ENCODE peak calls at places on chromosomes 3 and 15, in eight cellular contexts. J is colonic mucosa; W is stimulated activated CD8-positive, alpha-beta memory T cell treated with anti-CD3 and anti-CD28 coated beads, Interleukin-2, amount 100 ng/mL, for 48 hours; A is NCI-H1417; L is NCI-H2227 treated with DMSO at 0.1 percent for 48 hours; K is posterior vena cava; F is left lobe of liver; I is LHCN-M2. U is an unnamed sample.

GRCh38 chr3:42747581-42747980 is 25.5 kb downstream of the CCDC13 start:
- DNase-seq in L (no peak), F (peak), W (no peak), K (no peak), I (no peak), A (no peak), J (no peak), U (no peak)

GRCh38 chr3:101851072-101851471 is 1.8 kb downstream of the NFKBIZ start:
- DNase-seq in K (no peak), W (no peak), F (no peak), J (no peak), I (no peak), L (no peak), A (no peak), U (no peak)

GRCh38 chr3:121722346-121722745 is 27.2 kb downstream of the GOLGB1 start:
- DNase-seq in W (no peak), K (no peak), I (no peak), L (no peak), J (no peak), A (no peak), F (no peak), U (no peak)

GRCh38 chr3:51340989-51341636 is 44.0 kb upstream of the MANF start:
- DNase-seq in F (no peak), K (no peak), J (no peak), L (no peak), W (no peak), A (no peak), I (peak), U (peak)

GRCh38 chr15:49215768-49216739 is 46.0 kb downstream of the GALK2 start:
- DNase-seq in A (no peak), I (peak), K (no peak), J (no peak), F (no peak), W (no peak), L (no peak), U (peak)

GRCh38 chr3:73432021-73432722 is 192.6 kb downstream of the PDZRN3 start:
- DNase-seq in I (peak), W (no peak), L (peak), F (no peak), J (no peak), A (peak), K (no peak), U (peak)

GRCh38 chr3:177906573-177907229 is 629.5 kb upstream of the KCNMB2 start:
- DNase-seq in W (no peak), K (no peak), L (no peak), J (no peak), A (no peak), F (no peak), I (peak), U (no peak)

GRCh38 chr3:151561878-151562277 is 101.0 kb upstream of the IGSF10 start:
- DNase-seq in K (no peak), W (no peak), F (no peak), A (no peak), I (no peak), J (no peak), L (no peak), U (no peak)

GRCh38 chr15:92930061-92930460 is 29.9 kb downstream of the CHD2 start:
- DNase-seq in W (no peak), K (no peak), A (no peak), J (no peak), F (no peak), L (peak), I (no peak), U (no peak)

GRCh38 chr3:10363935-10364334 is 43.0 kb upstream of the SEC13 start:
- DNase-seq in W (no peak), A (no peak), F (no peak), K (no peak), J (no peak), I (no peak), L (no peak), U (no peak)

GRCh38 chr3:77296527-77296926 is 256.6 kb downstream of the ROBO2 start:
- DNase-seq in J (no peak), I (peak), W (no peak), F (no peak), L (no peak), K (no peak), A (no peak), U (no peak)

GRCh38 chr15:28942046-28942445 is 56.3 kb downstream of the APBA2 start:
- DNase-seq in J (no peak), A (no peak), K (peak), I (no peak), W (no peak), F (no peak), L (no peak), U (no peak)

GRCh38 chr3:129556890-129557736 is 14.1 kb downstream of the H1-8 start:
- DNase-seq in F (no peak), L (no peak), I (no peak), A (no peak), W (no peak), K (peak), J (no peak), U (no peak)

GRCh38 chr3:155185623-155186022 is 105.5 kb downstream of the MME start:
- DNase-seq in W (no peak), F (no peak), I (peak), J (no peak), A (no peak), K (no peak), L (no peak), U (no peak)

GRCh38 chr3:62569609-62570008 is 196.3 kb upstream of the FEZF2 start:
- DNase-seq in J (no peak), A (no peak), I (no peak), K (no peak), F (no peak), L (no peak), W (no peak), U (no peak)

GRCh38 chr3:33417051-33417673 is 23.0 kb downstream of the UBP1 start:
- DNase-seq in I (peak), F (no peak), A (no peak), K (no peak), W (no peak), J (no peak), L (no peak), U (no peak)

GRCh38 chr15:89542369-89542768 is 32.9 kb upstream of the TICRR start:
- DNase-seq in K (no peak), W (no peak), A (no peak), J (no peak), F (no peak), L (no peak), I (no peak), U (no peak)

GRCh38 chr3:71146673-71147072 is 436.9 kb downstream of the FOXP1 start:
- DNase-seq in L (no peak), K (no peak), A (no peak), F (no peak), W (no peak), I (no peak), J (no peak), U (no peak)

GRCh38 chr3:66827726-66828125 is 170.4 kb upstream of the KBTBD8 start:
- DNase-seq in F (no peak), I (no peak), W (no peak), J (no peak), A (no peak), K (no peak), L (no peak), U (no peak)

GRCh38 chr3:116443096-116443793 is 2.0 kb downstream of the LSAMP start:
- DNase-seq in L (no peak), J (no peak), I (no peak), W (no peak), K (no peak), A (no peak), F (no peak), U (no peak)

GRCh38 chr3:115790759-115791158 is 167.4 kb downstream of the GAP43 start:
- DNase-seq in L (no peak), K (no peak), J (no peak), F (no peak), I (peak), W (peak), A (no peak), U (peak)

GRCh38 chr3:157335677-157336076 is 101.0 kb upstream of the PTX3 start:
- DNase-seq in W (no peak), F (no peak), I (peak), J (no peak), A (peak), L (no peak), K (no peak), U (peak)

GRCh38 chr15:83694538-83694937 is 40.6 kb downstream of the ADAMTSL3 start:
- DNase-seq in I (no peak), L (no peak), W (no peak), A (no peak), F (no peak), K (no peak), J (no peak), U (no peak)

GRCh38 chr3:136958931-136959330 is 1.1 kb downstream of the IL20RB start:
- DNase-seq in K (no peak), W (no peak), I (peak), L (no peak), A (no peak), J (no peak), F (no peak), U (no peak)

GRCh38 chr15:61138151-61138550 is 91.0 kb downstream of the RORA start:
- DNase-seq in I (no peak), W (no peak), J (no peak), F (no peak), A (no peak), L (no peak), K (no peak), U (no peak)

GRCh38 chr3:29644261-29644660 is 363.4 kb downstream of the RBMS3 start:
- DNase-seq in I (peak), W (no peak), L (no peak), F (no peak), A (no peak), K (no peak), J (no peak), U (no peak)

GRCh38 chr3:123695731-123696640 is 111.1 kb upstream of the HACD2 start:
- DNase-seq in F (no peak), I (no peak), W (no peak), A (no peak), K (no peak), J (no peak), L (no peak), U (no peak)

GRCh38 chr3:44492496-44492895 is 15.0 kb upstream of the ZNF445 start:
- DNase-seq in I (no peak), J (no peak), K (no peak), W (no peak), F (no peak), L (no peak), A (no peak), U (no peak)

GRCh38 chr15:38685686-38686339 is 121.2 kb upstream of the RASGRP1 start:
- DNase-seq in W (no peak), A (no peak), F (no peak), L (no peak), J (no peak), I (no peak), K (no peak), U (no peak)

GRCh38 chr15:76904461-76905012 is 603 bp downstream of the SCAPER start:
- DNase-seq in A (peak), L (peak), F (peak), I (peak), K (no peak), W (peak), J (peak), U (peak)

GRCh38 chr3:163043074-163043473 is 1546.5 kb downstream of the OTOL1 start:
- DNase-seq in J (no peak), L (no peak), I (peak), A (no peak), W (no peak), K (no peak), F (no peak), U (no peak)

GRCh38 chr3:13705051-13705450 is 156.1 kb downstream of the FBLN2 start:
- DNase-seq in W (no peak), F (no peak), L (no peak), A (no peak), I (no peak), K (peak), J (no peak), U (no peak)

GRCh38 chr3:185758912-185759311 is 65.9 kb downstream of the IGF2BP2 start:
- DNase-seq in J (peak), K (no peak), I (peak), A (no peak), L (no peak), F (no peak), W (no peak), U (no peak)

GRCh38 chr3:108333951-108334350 is 37.6 kb downstream of the HHLA2 start:
- DNase-seq in L (no peak), W (no peak), K (no peak), F (no peak), A (no peak), J (no peak), I (no peak), U (no peak)